ENCODE peak calls at places on chromosomes 12 and 14, in four cellular contexts. One of them, this sample, is unnamed.
A peak's percentile ranks its signal among the peaks of the same experiment; 100 is the strongest.

GRCh38 chr12:116436561-116437249 is 122.5 kb upstream of the MAP1LC3B2 start:
- DNase-seq in skeletal muscle cell: no peak
- DNase-seq in cardiac fibroblast: no peak
- DNase-seq in nephron progenitor cell: no peak
- DNase-seq in this sample: no peak

GRCh38 chr14:32821989-32822653 is 116.6 kb upstream of the NPAS3 start:
- DNase-seq in skeletal muscle cell: no peak
- DNase-seq in cardiac fibroblast: no peak
- DNase-seq in nephron progenitor cell: no peak
- DNase-seq in this sample: peak; percentile 49

GRCh38 chr12:65584041-65584440 is 240.2 kb upstream of the HMGA2 start:
- DNase-seq in skeletal muscle cell: no peak
- DNase-seq in cardiac fibroblast: no peak
- DNase-seq in nephron progenitor cell: no peak
- DNase-seq in this sample: no peak

GRCh38 chr12:59149995-59150642 is 229.8 kb upstream of the LRIG3 start:
- DNase-seq in skeletal muscle cell: peak; percentile 55
- DNase-seq in cardiac fibroblast: peak; percentile 91
- DNase-seq in nephron progenitor cell: peak; percentile 32
- DNase-seq in this sample: peak; percentile 83

GRCh38 chr12:121803861-121804416 is at the start of gene SETD1B:
- DNase-seq in skeletal muscle cell: no peak
- DNase-seq in cardiac fibroblast: peak; percentile 75
- DNase-seq in nephron progenitor cell: peak; percentile 54
- DNase-seq in this sample: peak; percentile 58

GRCh38 chr12:75602111-75602510 is 90.7 kb upstream of the KRR1 start:
- DNase-seq in skeletal muscle cell: no peak
- DNase-seq in cardiac fibroblast: no peak
- DNase-seq in nephron progenitor cell: no peak
- DNase-seq in this sample: no peak

GRCh38 chr12:41684997-41685396 is 459.7 kb downstream of the GXYLT1 start:
- DNase-seq in skeletal muscle cell: no peak
- DNase-seq in cardiac fibroblast: no peak
- DNase-seq in nephron progenitor cell: no peak
- DNase-seq in this sample: no peak

GRCh38 chr14:39107624-39108023 is 4.6 kb upstream of the SEC23A start:
- DNase-seq in skeletal muscle cell: no peak
- DNase-seq in cardiac fibroblast: peak; percentile 65
- DNase-seq in nephron progenitor cell: no peak
- DNase-seq in this sample: peak; percentile 52

GRCh38 chr12:123073962-123074801 is 76.7 kb downstream of the PITPNM2 start:
- DNase-seq in skeletal muscle cell: no peak
- DNase-seq in cardiac fibroblast: no peak
- DNase-seq in nephron progenitor cell: no peak
- DNase-seq in this sample: no peak